ENCODE peak calls at places on chromosome 10, in ten cellular contexts. U is suprapubic skin, B is IMR-90, T is testis, E is body of pancreas, X is breast epithelium, Z is upper lobe of left lung, K is tibial nerve, N is ovary, C is heart left ventricle. O is an unnamed sample.
A peak's percentile ranks its signal among the peaks of the same experiment; 100 is the strongest.

GRCh38 chr10:14588084-14588937 is 186.4 kb downstream of the FAM107B start:
- DNase-seq in E (no peak), X (no peak), Z (no peak), K (no peak), B (peak; percentile 100), N (no peak), U (no peak), C (no peak), T (no peak), O (no peak)

GRCh38 chr10:29067628-29068027 is 221.2 kb upstream of the LYZL1 start:
- DNase-seq in E (no peak), K (no peak), B (no peak), C (no peak), T (no peak), Z (no peak), U (no peak), X (no peak), N (no peak), O (no peak)

GRCh38 chr10:70693619-70694286 is 21.4 kb downstream of the ADAMTS14 start:
- DNase-seq in T (peak; percentile 22), K (peak; percentile 55), X (no peak), Z (no peak), B (peak; percentile 58), E (peak; percentile 30), N (no peak), U (peak; percentile 78), C (peak; percentile 39), O (no peak)

GRCh38 chr10:28276384-28276783 is 26.5 kb downstream of the MPP7 start:
- DNase-seq in X (no peak), N (no peak), T (no peak), Z (no peak), K (no peak), E (no peak), B (no peak), U (no peak), C (no peak), O (no peak)

GRCh38 chr10:36880898-36881297 is 244.5 kb upstream of the ANKRD30A start:
- DNase-seq in Z (no peak), B (peak; percentile 56), T (no peak), X (no peak), U (no peak), N (no peak), C (no peak), E (no peak), K (no peak), O (no peak)

GRCh38 chr10:123139521-123140163 is 3.9 kb downstream of the HMX3 start:
- DNase-seq in E (peak; percentile 67), C (no peak), B (peak; percentile 18), K (no peak), U (no peak), N (no peak), Z (no peak), X (no peak), T (peak; percentile 76), O (no peak)

GRCh38 chr10:88728107-88728763 is 22.2 kb downstream of the LIPK start:
- DNase-seq in U (no peak), T (peak; percentile 88), N (no peak), E (peak; percentile 14), K (no peak), B (no peak), X (no peak), Z (peak; percentile 58), C (no peak), O (no peak)

GRCh38 chr10:33559105-33559504 is 224.6 kb upstream of the NRP1 start:
- DNase-seq in N (no peak), E (no peak), B (peak; percentile 79), K (no peak), U (no peak), Z (no peak), T (no peak), X (no peak), C (no peak), O (no peak)

GRCh38 chr10:124984376-124984775 is 42.5 kb downstream of the ZRANB1 start:
- DNase-seq in U (no peak), B (no peak), C (no peak), E (no peak), K (no peak), T (no peak), N (no peak), X (no peak), Z (no peak), O (no peak)

GRCh38 chr10:112487964-112488363 is 40.9 kb downstream of the VTI1A start:
- DNase-seq in Z (no peak), T (no peak), E (no peak), U (no peak), N (no peak), K (no peak), B (no peak), X (no peak), C (no peak), O (no peak)

GRCh38 chr10:24701447-24701846 is 22.2 kb downstream of the ARHGAP21 start:
- DNase-seq in U (no peak), B (no peak), Z (no peak), C (no peak), E (no peak), T (no peak), K (no peak), N (no peak), X (no peak), O (no peak)

GRCh38 chr10:122910310-122910709 is at the start of gene FAM24A:
- DNase-seq in X (no peak), N (no peak), C (no peak), E (no peak), Z (no peak), U (no peak), K (no peak), B (no peak), T (no peak), O (no peak)

GRCh38 chr10:73183882-73184281 is 16.0 kb downstream of the FAM149B1 start:
- DNase-seq in K (no peak), U (no peak), B (peak; percentile 75), T (no peak), X (no peak), N (no peak), Z (no peak), C (no peak), E (no peak), O (no peak)

DNA sequence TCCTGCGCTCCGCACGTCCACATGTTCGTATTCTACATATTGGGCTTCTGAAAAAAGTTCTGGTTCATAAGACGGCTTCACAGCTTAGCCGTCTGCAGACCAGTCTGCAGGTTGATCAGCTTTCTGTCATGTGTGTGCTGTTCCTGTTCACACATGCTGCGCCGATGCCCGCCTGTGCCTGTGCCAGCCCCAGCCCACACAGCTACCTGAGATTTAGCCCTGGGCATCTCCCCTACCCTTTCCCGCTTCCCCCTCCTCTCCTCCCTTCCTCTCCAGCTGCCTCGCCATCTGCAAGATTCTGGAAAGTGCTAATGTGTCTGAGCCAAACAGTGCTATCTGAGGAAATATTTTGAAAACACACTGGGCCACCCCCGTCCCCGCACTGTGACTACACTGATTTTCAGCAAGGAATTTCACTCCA is 7.1 kb downstream of the CHST3 start:
- DNase-seq in T (no peak), U (no peak), E (no peak), N (no peak), Z (no peak), X (no peak), K (no peak), B (no peak), C (no peak), O (no peak)
- H3K27ac ChIP-seq in T (peak overlapping the region; percentile 84), U (peak overlapping the region; percentile 78), E (no peak overlapping the region), N (peak overlapping the region; percentile 32), Z (peak overlapping the region; percentile 61), X (peak overlapping the region; percentile 92), K (peak overlapping the region; percentile 99), B (no peak overlapping the region), C (no peak overlapping the region), O (no peak overlapping the region)

GRCh38 chr10:12484945-12485805 is 135.8 kb downstream of the CAMK1D start:
- DNase-seq in X (no peak), B (no peak), Z (no peak), U (no peak), K (no peak), E (peak; percentile 76), N (no peak), C (peak; percentile 49), T (no peak), O (peak; percentile 56)
- TF ChIP-seq CTCF in X (no peak), B (no peak), Z (no peak), U (no peak), K (no peak), E (peak; percentile 46), N (no peak), C (no peak), T (no peak), O (peak; percentile 36)

GRCh38 chr10:98339790-98340189 is 71.8 kb upstream of the LOXL4 start:
- DNase-seq in Z (no peak), C (no peak), K (no peak), B (no peak), U (no peak), X (no peak), E (no peak), T (no peak), N (no peak), O (peak; percentile 44)

GRCh38 chr10:98346847-98347246 is 68.1 kb downstream of the PYROXD2 start:
- DNase-seq in C (no peak), B (no peak), N (no peak), Z (no peak), T (no peak), U (no peak), K (no peak), X (no peak), E (no peak), O (no peak)

GRCh38 chr10:98340261-98340675 is 72.3 kb upstream of the LOXL4 start:
- DNase-seq in N (no peak), C (no peak), E (no peak), U (no peak), X (no peak), Z (no peak), T (no peak), K (no peak), B (peak; percentile 49), O (no peak)

GRCh38 chr10:98340946-98341345 is 73.0 kb upstream of the LOXL4 start:
- DNase-seq in Z (no peak), T (no peak), U (no peak), B (peak; percentile 38), K (no peak), N (no peak), X (no peak), C (no peak), E (no peak), O (no peak)

GRCh38 chr10:98344589-98345038 is 70.4 kb downstream of the PYROXD2 start:
- DNase-seq in U (peak; percentile 87), X (no peak), K (peak; percentile 72), N (peak; percentile 30), E (peak; percentile 61), Z (no peak), C (peak; percentile 79), B (peak; percentile 84), T (peak; percentile 23), O (peak; percentile 78)
- TF ChIP-seq POLR2A in U (no peak), X (no peak), K (no peak), N (no peak), E (no peak), Z (no peak), C (no peak), B (no peak), T (no peak), O (no peak)

DNA sequence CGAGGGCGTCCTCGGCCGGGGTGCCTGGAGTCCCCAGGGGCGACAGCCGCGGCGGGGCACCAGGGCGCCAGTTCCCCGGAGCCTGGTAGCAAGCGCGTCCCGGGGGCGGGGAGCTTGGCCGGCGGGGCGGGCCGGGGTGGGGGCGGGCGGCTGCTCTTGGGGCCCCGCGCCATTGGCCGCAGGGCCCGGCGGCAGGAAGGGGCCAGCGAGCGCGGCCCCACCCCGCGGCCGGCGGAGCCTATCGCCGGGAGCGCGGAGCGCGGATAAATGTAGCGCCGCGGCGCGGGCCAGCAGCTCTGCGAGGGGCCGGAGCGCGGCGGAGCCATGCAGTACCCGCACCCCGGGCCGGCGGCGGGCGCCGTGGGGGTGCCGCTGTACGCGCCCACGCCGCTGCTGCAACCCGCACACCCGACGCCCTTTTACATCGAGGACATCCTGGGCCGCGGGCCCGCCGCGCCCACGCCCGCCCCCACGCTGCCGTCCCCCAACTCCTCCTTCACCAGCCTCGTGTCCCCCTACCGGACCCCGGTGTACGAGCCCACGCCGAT is at the start of gene HHEX:
- DNase-seq in E (peak; percentile 82), T (peak; percentile 47), C (peak; percentile 65), B (peak; percentile 76), U (no peak), Z (peak; percentile 93), N (no peak), K (no peak), X (no peak), O (peak; percentile 80)
- H3K27ac ChIP-seq in E (peak within 1 kb of the TSS; percentile 77), T (no peak within 1 kb of the TSS), C (peak within 1 kb of the TSS; percentile 76), B (peak within 1 kb of the TSS; percentile 82), U (peak within 1 kb of the TSS; percentile 73), Z (peak within 1 kb of the TSS; percentile 99), N (no peak within 1 kb of the TSS), K (peak within 1 kb of the TSS; percentile 85), X (peak within 1 kb of the TSS; percentile 79), O (peak within 1 kb of the TSS; percentile 76)